ENCODE peak calls at places on chromosomes 2 and 18, in five cellular contexts. G is H9, A is neuronal stem cell, U is H1, N is trophoblast cell. K is an unnamed sample.

GRCh38 chr2:218041302-218042165 is 27.5 kb upstream of the RUFY4 start:
- DNase-seq in G (no peak), A (no peak), U (no peak), N (no peak), K (no peak)

GRCh38 chr2:30300456-30301221 is 69.3 kb downstream of the LBH start:
- DNase-seq in G (no peak), A (no peak), U (no peak), N (no peak), K (peak)

GRCh38 chr2:32591669-32592463 is 36.0 kb upstream of the TTC27 start:
- DNase-seq in G (no peak), A (no peak), U (no peak), N (no peak), K (peak)

GRCh38 chr2:86254576-86255538 is 55.6 kb downstream of the MRPL35 start:
- DNase-seq in G (no peak), A (no peak), U (no peak), N (no peak), K (no peak)

GRCh38 chr2:13050764-13051163 is 334.0 kb downstream of the TRIB2 start:
- DNase-seq in G (no peak), A (no peak), U (no peak), N (no peak), K (peak)

GRCh38 chr2:74876081-74876886 is 42.4 kb downstream of the HK2 start:
- DNase-seq in G (peak), A (peak), U (peak), N (peak), K (peak)

GRCh38 chr2:185044323-185044874 is 446.1 kb downstream of the ZNF804A start:
- DNase-seq in G (no peak), A (no peak), U (no peak), N (no peak), K (no peak)

GRCh38 chr2:238881353-238882082 is 33.6 kb downstream of the TWIST2 start:
- DNase-seq in G (no peak), A (no peak), U (no peak), N (no peak), K (no peak)

GRCh38 chr2:7077660-7078278 is 160.6 kb downstream of the RNF144A start:
- DNase-seq in G (no peak), A (no peak), U (no peak), N (peak), K (peak)

GRCh38 chr2:75424936-75425619 is 135.7 kb downstream of the EVA1A start:
- DNase-seq in G (peak), A (no peak), U (peak), N (no peak), K (no peak)

GRCh38 chr18:49531678-49532153 is 30.1 kb upstream of the LIPG start:
- DNase-seq in G (no peak), A (no peak), U (no peak), N (peak), K (peak)

GRCh38 chr2:75602724-75603342 is 42.1 kb upstream of the EVA1A start:
- DNase-seq in G (no peak), A (no peak), U (no peak), N (peak), K (peak)

GRCh38 chr2:54575379-54575888 is 119.3 kb downstream of the SPTBN1 start:
- DNase-seq in G (no peak), A (no peak), U (no peak), N (peak), K (peak)

GRCh38 chr2:8000861-8001260 is 681.0 kb upstream of the ID2 start:
- DNase-seq in G (no peak), A (no peak), U (no peak), N (no peak), K (no peak)

GRCh38 chr2:188475945-188476344 is 184.3 kb downstream of the GULP1 start:
- DNase-seq in G (no peak), A (no peak), U (no peak), N (peak), K (no peak)

GRCh38 chr18:77030201-77030600 is 102.4 kb downstream of the MBP start:
- DNase-seq in G (no peak), A (no peak), U (no peak), N (no peak), K (no peak)

GRCh38 chr2:121904656-121905055 is 149.2 kb downstream of the TSN start:
- DNase-seq in G (no peak), A (no peak), U (no peak), N (no peak), K (no peak)

GRCh38 chr2:64173156-64174135 is 29.2 kb upstream of the PELI1 start:
- DNase-seq in G (no peak), A (no peak), U (no peak), N (no peak), K (no peak)

GRCh38 chr2:26067186-26067974 is 33.5 kb downstream of the RAB10 start:
- DNase-seq in G (no peak), A (no peak), U (no peak), N (no peak), K (no peak)

GRCh38 chr2:26068602-26069298 is 34.9 kb downstream of the RAB10 start:
- DNase-seq in G (no peak), A (no peak), U (no peak), N (peak), K (peak)

GRCh38 chr2:26061539-26061938 is 27.7 kb downstream of the RAB10 start:
- DNase-seq in G (no peak), A (no peak), U (no peak), N (no peak), K (no peak)

GRCh38 chr2:26067980-26068507 is 34.2 kb downstream of the RAB10 start:
- DNase-seq in G (no peak), A (no peak), U (no peak), N (no peak), K (peak)

GRCh38 chr2:26064846-26065245 is 31.0 kb downstream of the RAB10 start:
- DNase-seq in G (no peak), A (no peak), U (no peak), N (no peak), K (no peak)
- H3K18ac ChIP-seq in G (no peak), A (no peak), U (no peak), N (no peak), K (no peak)

GRCh38 chr18:39531659-39532058 is 1966.1 kb upstream of the CELF4 start:
- DNase-seq in G (no peak), A (no peak), U (no peak), N (no peak), K (no peak)

GRCh38 chr18:39529358-39529757 is 1963.8 kb upstream of the CELF4 start:
- DNase-seq in G (no peak), A (no peak), U (no peak), N (no peak), K (no peak)

GRCh38 chr18:39523281-39523680 is 1957.7 kb upstream of the CELF4 start:
- DNase-seq in G (no peak), A (no peak), U (no peak), N (peak), K (peak)

GRCh38 chr18:39527465-39527864 is 1961.9 kb upstream of the CELF4 start:
- DNase-seq in G (no peak), A (no peak), U (no peak), N (no peak), K (peak)
- H3K4ac ChIP-seq in G (no peak), A (no peak), U (no peak), N (no peak), K (no peak)

GRCh38 chr2:221716434-221717303 is 144.6 kb upstream of the EPHA4 start:
- DNase-seq in G (no peak), A (no peak), U (no peak), N (peak), K (no peak)
- H2BK12ac ChIP-seq in G (no peak), A (no peak), U (peak), N (no peak), K (no peak)

DNA sequence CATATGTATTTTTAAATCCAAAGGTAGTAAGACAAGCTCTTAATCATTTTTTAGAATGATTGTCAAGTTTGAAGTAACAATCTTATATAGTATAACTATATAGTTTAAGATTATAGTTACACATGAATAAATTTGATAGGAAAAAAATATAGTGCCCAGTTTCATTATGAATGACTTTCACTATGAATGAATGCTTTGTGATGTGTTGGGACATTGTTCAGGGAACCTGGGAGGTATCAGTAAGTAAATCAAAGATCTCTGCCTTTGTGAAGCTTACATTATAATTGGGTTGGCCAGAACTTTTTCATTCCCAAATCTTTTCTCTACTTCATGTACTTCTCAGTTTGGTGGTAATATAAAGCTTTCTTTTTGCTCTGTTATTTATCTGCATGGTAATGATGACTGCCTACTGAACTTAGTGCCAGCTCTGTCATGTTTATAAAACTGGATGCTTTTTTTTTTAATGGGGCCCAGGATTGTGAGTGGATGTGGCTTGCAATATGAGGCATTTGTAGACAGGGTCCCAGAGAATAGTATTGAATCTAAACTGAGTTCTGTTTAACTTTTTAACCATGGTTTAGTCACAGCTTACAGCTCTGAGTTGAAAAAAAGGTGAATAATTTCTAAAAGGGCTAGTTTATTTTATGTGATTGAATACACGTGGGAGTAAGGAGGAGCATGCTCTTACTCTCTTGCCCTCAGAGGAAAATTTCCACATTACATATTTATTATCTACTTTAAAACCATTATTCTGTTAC is 23.3 kb downstream of the GLS start:
- DNase-seq in G (no peak), A (no peak), U (no peak), N (no peak), K (no peak)
- H3K18ac ChIP-seq in G (no peak), A (no peak), U (no peak), N (no peak), K (no peak)

DNA sequence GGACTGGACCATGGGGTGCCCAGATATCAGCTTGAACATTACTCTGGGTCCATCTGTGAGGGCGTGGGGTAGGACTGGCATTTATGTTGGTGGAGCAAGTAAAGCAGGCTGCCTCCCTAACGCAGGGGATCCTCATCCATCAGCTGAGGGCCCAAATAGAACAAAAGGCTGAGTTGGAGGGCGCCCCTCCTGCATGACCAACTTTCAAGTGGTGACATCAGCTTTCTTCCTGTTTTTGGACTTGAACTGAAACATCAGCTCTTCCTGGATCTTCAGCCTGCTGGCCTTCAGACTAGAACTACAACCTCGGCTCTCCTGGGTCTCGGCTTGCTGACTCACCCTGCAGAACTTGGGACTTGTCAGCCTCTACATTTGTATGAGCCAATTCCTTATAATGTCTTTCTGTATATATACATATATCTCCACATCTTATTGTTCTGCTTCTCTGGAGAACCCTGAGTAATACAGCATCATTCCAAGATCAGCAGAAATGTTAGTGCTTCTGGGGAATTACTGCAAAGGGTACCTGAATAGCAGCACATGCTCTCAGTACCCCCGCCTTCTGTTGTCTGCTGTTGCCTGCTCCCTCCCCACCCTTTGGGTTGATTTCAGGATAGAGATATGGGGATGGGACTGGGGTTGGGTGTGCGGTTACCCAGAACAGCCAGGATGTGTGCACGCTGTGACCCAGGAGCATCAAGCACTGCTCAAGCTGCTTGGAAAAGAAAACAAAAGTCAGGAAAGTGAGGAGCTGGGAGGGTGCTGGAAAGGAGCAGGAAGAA is 20.0 kb downstream of the TMEM127 start:
- DNase-seq in G (no peak), A (no peak), U (no peak), N (peak), K (peak)
- H3K4ac ChIP-seq in G (no peak), A (no peak), U (no peak), N (no peak), K (no peak)

GRCh38 chr18:677951-678363 is 20.5 kb downstream of the TYMS start:
- DNase-seq in G (no peak), A (no peak), U (no peak), N (no peak), K (no peak)
- H2BK12ac ChIP-seq in G (no peak), A (no peak), U (no peak), N (no peak), K (no peak)

GRCh38 chr2:191174539-191174938 is 23.7 kb upstream of the STAT4 start:
- DNase-seq in G (no peak), A (no peak), U (no peak), N (no peak), K (no peak)

GRCh38 chr2:191171291-191171690 is 20.5 kb upstream of the STAT4 start:
- DNase-seq in G (no peak), A (no peak), U (no peak), N (no peak), K (no peak)

GRCh38 chr2:191170773-191171172 is 20.0 kb upstream of the STAT4 start:
- DNase-seq in G (no peak), A (no peak), U (no peak), N (no peak), K (no peak)

GRCh38 chr2:191171708-191172355 is 21.0 kb upstream of the STAT4 start:
- DNase-seq in G (no peak), A (peak), U (no peak), N (peak), K (peak)

GRCh38 chr2:191173206-191173605 is 22.4 kb upstream of the STAT4 start:
- DNase-seq in G (no peak), A (no peak), U (no peak), N (no peak), K (no peak)
- H3K18ac ChIP-seq in G (no peak), A (no peak), U (no peak), N (no peak), K (no peak)

DNA sequence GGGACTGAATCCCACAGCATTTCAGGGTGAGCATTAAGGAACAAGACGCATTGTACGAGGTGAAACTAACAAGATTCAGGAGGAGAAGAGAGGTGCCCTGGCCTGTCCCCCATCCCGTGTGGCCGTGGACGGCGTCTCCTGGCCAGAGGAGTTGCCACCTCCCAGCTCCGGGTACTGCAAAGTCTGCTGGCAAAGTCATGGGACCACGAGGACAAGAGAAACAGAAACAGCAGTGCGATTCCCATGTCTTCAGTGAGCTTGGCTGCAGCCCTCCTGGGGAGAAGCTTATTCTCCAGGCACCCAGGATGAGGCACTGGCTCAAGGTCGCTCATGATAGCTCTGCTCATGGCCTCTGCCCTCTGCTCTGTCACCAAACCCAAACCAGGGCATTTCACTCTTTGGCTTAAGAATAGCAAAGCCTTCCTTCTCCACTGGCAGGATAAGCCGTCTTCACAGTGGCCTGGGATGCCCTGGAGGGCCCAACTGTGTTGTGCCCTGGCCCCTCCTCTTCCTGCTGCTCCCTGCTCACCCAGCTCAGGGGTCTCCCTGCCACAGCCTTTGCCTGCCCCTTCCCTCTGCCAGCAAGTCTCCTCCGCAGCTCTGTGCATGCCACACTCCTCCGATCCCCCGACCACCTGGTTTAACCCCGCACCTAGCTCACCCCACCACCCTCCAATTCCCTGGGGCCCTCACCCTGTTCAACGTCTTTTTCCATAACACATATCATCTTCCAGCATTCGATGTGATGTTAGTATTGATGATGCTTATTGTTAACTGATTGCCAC is 144.8 kb downstream of the PXDN start:
- DNase-seq in G (no peak), A (no peak), U (no peak), N (no peak), K (no peak)
- H3K4ac ChIP-seq in G (no peak), A (no peak), U (no peak), N (no peak), K (no peak)